ENCODE peak calls at places on chromosomes 12 and 14, in four cellular contexts. One of them, this sample, is unnamed.

GRCh38 chr12:106527356-106527755 is 55.4 kb upstream of the RFX4 start:
- DNase-seq in GM12878: no peak
- DNase-seq in K562: no peak
- DNase-seq in IMR-90: peak
- DNase-seq in this sample: no peak

GRCh38 chr12:98998697-98999299 is 353.7 kb downstream of the APAF1 start:
- DNase-seq in GM12878: no peak
- DNase-seq in K562: peak
- DNase-seq in IMR-90: peak
- DNase-seq in this sample: peak

GRCh38 chr12:83462419-83462818 is 775.7 kb downstream of the TMTC2 start:
- DNase-seq in GM12878: no peak
- DNase-seq in IMR-90: no peak
- DNase-seq in K562: no peak
- DNase-seq in this sample: no peak

GRCh38 chr12:124795081-124795948 is 68.3 kb downstream of the SCARB1 start:
- DNase-seq in GM12878: no peak
- DNase-seq in IMR-90: no peak
- DNase-seq in K562: no peak
- DNase-seq in this sample: no peak

GRCh38 chr12:52300796-52301691 is 9.7 kb upstream of the KRT81 start:
- DNase-seq in GM12878: no peak
- DNase-seq in K562: no peak
- DNase-seq in IMR-90: peak
- DNase-seq in this sample: no peak

GRCh38 chr12:111467092-111467861 is 61.6 kb downstream of the SH2B3 start:
- DNase-seq in GM12878: no peak
- DNase-seq in IMR-90: peak
- DNase-seq in K562: no peak
- DNase-seq in this sample: peak

GRCh38 chr12:25245491-25245890 is 5.2 kb downstream of the KRAS start:
- DNase-seq in GM12878: no peak
- DNase-seq in IMR-90: no peak
- DNase-seq in K562: peak
- DNase-seq in this sample: no peak

GRCh38 chr12:102417055-102417454 is 63.3 kb downstream of the IGF1 start:
- DNase-seq in GM12878: no peak
- DNase-seq in K562: no peak
- DNase-seq in IMR-90: no peak
- DNase-seq in this sample: peak

GRCh38 chr12:117101953-117102833 is 3.0 kb upstream of the TESC start:
- DNase-seq in K562: no peak
- DNase-seq in GM12878: no peak
- DNase-seq in IMR-90: no peak
- DNase-seq in this sample: no peak

GRCh38 chr14:36738269-36738668 is 76.6 kb downstream of the PAX9 start:
- DNase-seq in K562: no peak
- DNase-seq in GM12878: no peak
- DNase-seq in IMR-90: no peak
- DNase-seq in this sample: no peak

GRCh38 chr12:4824415-4824814 is 85.3 kb upstream of the KCNA1 start:
- DNase-seq in GM12878: no peak
- DNase-seq in IMR-90: peak
- DNase-seq in K562: no peak
- DNase-seq in this sample: peak

GRCh38 chr12:39380090-39380489 is 62.8 kb downstream of the KIF21A start:
- DNase-seq in GM12878: no peak
- DNase-seq in K562: no peak
- DNase-seq in IMR-90: no peak
- DNase-seq in this sample: no peak
- TF ChIP-seq ELK1 in GM12878: no peak
- TF ChIP-seq ELK1 in K562: no peak
- TF ChIP-seq ELK1 in IMR-90: no peak
- TF ChIP-seq ELK1 in this sample: no peak

GRCh38 chr12:3226285-3226684 is 149.1 kb downstream of the TSPAN9 start:
- DNase-seq in GM12878: no peak
- DNase-seq in IMR-90: no peak
- DNase-seq in K562: no peak
- DNase-seq in this sample: no peak

GRCh38 chr12:3230758-3231375 is 153.7 kb downstream of the TSPAN9 start:
- DNase-seq in IMR-90: no peak
- DNase-seq in K562: no peak
- DNase-seq in GM12878: no peak
- DNase-seq in this sample: no peak

GRCh38 chr12:3227076-3227975 is 150.1 kb downstream of the TSPAN9 start:
- DNase-seq in K562: no peak
- DNase-seq in IMR-90: no peak
- DNase-seq in GM12878: no peak
- DNase-seq in this sample: no peak

GRCh38 chr12:3229577-3229976 is 152.4 kb downstream of the TSPAN9 start:
- DNase-seq in K562: no peak
- DNase-seq in GM12878: no peak
- DNase-seq in IMR-90: no peak
- DNase-seq in this sample: no peak

GRCh38 chr12:3228587-3228986 is 151.4 kb downstream of the TSPAN9 start:
- DNase-seq in K562: no peak
- DNase-seq in GM12878: no peak
- DNase-seq in IMR-90: no peak
- DNase-seq in this sample: no peak
- TF ChIP-seq ELK1 in K562: no peak
- TF ChIP-seq ELK1 in GM12878: no peak
- TF ChIP-seq ELK1 in IMR-90: no peak
- TF ChIP-seq ELK1 in this sample: no peak

GRCh38 chr12:15520083-15520482 is 197.8 kb downstream of the PTPRO start:
- DNase-seq in K562: no peak
- DNase-seq in GM12878: no peak
- DNase-seq in IMR-90: no peak
- DNase-seq in this sample: no peak
- TF ChIP-seq ELK1 in K562: no peak
- TF ChIP-seq ELK1 in GM12878: no peak
- TF ChIP-seq ELK1 in IMR-90: no peak
- TF ChIP-seq ELK1 in this sample: no peak

DNA sequence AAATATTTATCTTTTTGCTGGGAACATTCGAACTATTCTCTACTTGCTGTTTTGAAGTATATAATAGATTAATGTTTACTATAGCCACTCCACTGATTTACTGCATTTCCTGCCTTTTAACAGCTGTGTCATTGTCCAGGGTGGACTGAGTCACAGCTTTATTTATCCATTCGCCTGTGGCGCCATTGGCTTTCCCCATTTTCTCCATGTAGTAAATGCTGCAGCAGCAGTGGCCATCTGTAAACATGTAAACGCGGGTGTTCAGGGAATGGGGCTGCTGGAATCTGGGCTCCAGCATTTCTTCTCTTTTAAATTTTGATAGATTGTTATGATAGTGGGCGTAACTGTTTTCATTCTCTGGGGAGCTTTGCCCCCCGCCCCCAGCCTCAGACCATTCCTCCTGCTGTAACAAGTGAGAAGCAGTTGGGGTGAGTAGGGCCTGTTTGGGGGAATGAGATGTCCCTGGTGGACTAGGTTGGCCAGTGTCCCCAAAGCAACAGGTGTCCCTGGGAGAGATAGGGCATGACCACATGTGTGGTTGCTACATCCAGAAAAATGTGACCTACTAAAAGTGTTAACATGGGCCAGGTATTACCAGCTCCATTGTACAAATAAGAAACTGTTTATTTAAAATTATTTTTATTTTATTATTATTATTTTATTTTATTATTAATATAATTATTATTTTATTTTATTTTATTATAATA is 32.9 kb downstream of the RIN3 start:
- DNase-seq in GM12878: no peak
- DNase-seq in K562: no peak
- DNase-seq in IMR-90: peak
- DNase-seq in this sample: peak
- TF ChIP-seq ELK1 in GM12878: no peak
- TF ChIP-seq ELK1 in K562: no peak
- TF ChIP-seq ELK1 in IMR-90: no peak
- TF ChIP-seq ELK1 in this sample: no peak

GRCh38 chr12:68158427-68158826 is 1.1 kb downstream of the IFNG start:
- DNase-seq in IMR-90: no peak
- DNase-seq in K562: peak
- DNase-seq in GM12878: no peak
- DNase-seq in this sample: peak
- TF ChIP-seq ELK1 in IMR-90: no peak
- TF ChIP-seq ELK1 in K562: no peak
- TF ChIP-seq ELK1 in GM12878: no peak
- TF ChIP-seq ELK1 in this sample: no peak

DNA sequence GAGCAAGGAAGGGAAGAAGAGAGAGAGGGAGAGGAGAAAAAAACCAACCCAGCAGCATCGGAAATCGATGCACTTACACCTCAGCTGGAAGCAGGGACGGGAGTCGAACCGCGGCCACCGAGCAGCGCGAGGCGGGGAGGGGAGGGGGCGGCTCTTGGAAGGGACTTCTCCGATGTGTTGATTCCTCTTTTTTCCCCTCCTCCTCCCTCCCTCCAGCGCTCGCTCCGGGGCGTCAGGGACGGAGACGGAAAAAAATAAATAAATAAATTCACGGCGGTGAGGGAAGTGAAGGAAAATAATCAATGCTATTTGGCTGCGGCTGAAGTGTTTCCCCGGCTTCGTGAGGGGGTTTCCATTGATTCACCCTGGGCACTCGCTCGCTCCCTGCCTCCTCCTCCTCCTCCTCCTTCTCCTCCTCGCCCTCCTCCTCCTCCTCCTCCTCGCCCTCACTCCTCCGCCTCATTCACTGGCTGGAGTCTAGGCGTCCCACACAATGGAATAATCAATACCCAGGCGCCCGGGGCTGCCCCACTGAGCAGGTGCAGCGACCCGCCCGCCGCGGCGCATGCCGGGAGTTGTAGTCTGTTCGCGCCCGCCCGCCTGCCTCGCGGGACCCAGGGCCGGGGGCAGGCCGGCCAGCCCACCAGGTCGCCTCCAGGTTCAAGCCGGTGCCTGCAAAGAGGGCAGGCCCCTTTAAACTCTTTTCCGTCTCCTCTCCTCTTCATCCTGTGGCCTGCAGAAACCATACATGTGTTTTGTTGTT is at the start of gene ZFHX2:
- DNase-seq in K562: peak
- DNase-seq in IMR-90: peak
- DNase-seq in GM12878: no peak
- DNase-seq in this sample: peak
- TF ChIP-seq ELK1 in K562: no peak
- TF ChIP-seq ELK1 in IMR-90: no peak
- TF ChIP-seq ELK1 in GM12878: no peak
- TF ChIP-seq ELK1 in this sample: no peak

GRCh38 chr14:99296517-99296916 is 24.5 kb upstream of the BCL11B start:
- DNase-seq in K562: no peak
- DNase-seq in GM12878: no peak
- DNase-seq in IMR-90: no peak
- DNase-seq in this sample: no peak
- TF ChIP-seq ELK1 in K562: no peak
- TF ChIP-seq ELK1 in GM12878: no peak
- TF ChIP-seq ELK1 in IMR-90: no peak
- TF ChIP-seq ELK1 in this sample: no peak

DNA sequence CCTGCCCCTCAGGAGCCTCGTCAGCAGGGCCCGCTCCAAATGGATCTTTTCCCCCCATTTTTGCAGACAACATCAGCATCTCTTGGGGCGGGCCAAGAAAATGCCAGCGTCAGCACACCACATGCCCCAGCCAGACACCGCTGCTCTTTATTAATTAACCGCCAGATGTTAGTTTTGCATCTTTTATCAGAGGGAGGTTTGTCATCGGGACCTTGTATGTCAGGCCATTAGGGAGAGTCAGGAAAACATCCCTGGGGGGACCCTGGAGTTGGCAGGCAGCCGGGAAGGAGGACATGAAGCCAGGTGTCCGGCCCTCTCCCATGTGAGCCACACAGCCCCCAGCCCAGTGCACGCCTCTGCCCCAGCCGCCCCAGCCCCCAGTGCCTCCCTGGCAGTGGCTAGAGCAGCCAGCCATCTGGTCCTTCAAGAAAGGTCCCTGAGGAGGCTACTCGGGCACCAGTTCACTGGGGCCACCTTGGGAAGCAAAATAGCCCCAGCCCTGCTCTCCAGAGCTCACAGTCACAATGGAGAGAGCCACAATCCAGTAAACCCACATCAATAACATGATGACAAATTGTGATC is 56.9 kb upstream of the FAM222A start:
- DNase-seq in GM12878: no peak
- DNase-seq in K562: no peak
- DNase-seq in IMR-90: no peak
- DNase-seq in this sample: no peak
- TF ChIP-seq ELK1 in GM12878: no peak
- TF ChIP-seq ELK1 in K562: no peak
- TF ChIP-seq ELK1 in IMR-90: no peak
- TF ChIP-seq ELK1 in this sample: no peak

DNA sequence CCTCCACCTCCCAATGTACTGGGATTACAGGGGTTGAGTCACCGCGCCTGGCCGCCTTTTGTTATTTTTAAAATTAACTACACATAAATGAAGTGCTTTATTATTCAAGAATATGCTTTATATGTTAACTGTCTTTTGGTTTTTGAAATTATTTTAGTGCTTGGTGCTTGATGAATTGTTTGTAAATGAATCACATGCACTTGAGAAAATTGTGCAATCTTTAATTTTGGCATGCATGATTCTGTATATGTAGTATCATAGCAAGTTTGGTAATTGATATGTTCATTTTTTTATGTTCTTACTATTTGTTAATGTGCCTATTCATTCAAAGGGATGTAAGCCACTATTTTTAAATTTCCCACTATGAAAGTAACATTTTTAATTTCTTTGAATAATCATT is 440.9 kb downstream of the NAV3 start:
- DNase-seq in K562: no peak
- DNase-seq in GM12878: no peak
- DNase-seq in IMR-90: peak
- DNase-seq in this sample: no peak
- TF ChIP-seq ELK1 in K562: no peak
- TF ChIP-seq ELK1 in GM12878: no peak
- TF ChIP-seq ELK1 in IMR-90: no peak
- TF ChIP-seq ELK1 in this sample: no peak

GRCh38 chr12:15444523-15444922 is 122.2 kb downstream of the PTPRO start:
- DNase-seq in K562: no peak
- DNase-seq in IMR-90: no peak
- DNase-seq in GM12878: no peak
- DNase-seq in this sample: no peak

GRCh38 chr12:15446798-15447197 is 124.5 kb downstream of the PTPRO start:
- DNase-seq in IMR-90: no peak
- DNase-seq in K562: no peak
- DNase-seq in GM12878: no peak
- DNase-seq in this sample: peak

GRCh38 chr12:15439459-15439858 is 117.2 kb downstream of the PTPRO start:
- DNase-seq in GM12878: no peak
- DNase-seq in K562: no peak
- DNase-seq in IMR-90: no peak
- DNase-seq in this sample: no peak

GRCh38 chr12:15443050-15443449 is 120.7 kb downstream of the PTPRO start:
- DNase-seq in IMR-90: no peak
- DNase-seq in K562: no peak
- DNase-seq in GM12878: no peak
- DNase-seq in this sample: no peak

GRCh38 chr12:15443611-15444010 is 121.3 kb downstream of the PTPRO start:
- DNase-seq in K562: no peak
- DNase-seq in IMR-90: no peak
- DNase-seq in GM12878: no peak
- DNase-seq in this sample: no peak
- TF ChIP-seq ELK1 in K562: no peak
- TF ChIP-seq ELK1 in IMR-90: no peak
- TF ChIP-seq ELK1 in GM12878: no peak
- TF ChIP-seq ELK1 in this sample: no peak